ENCODE peak calls at places on chromosomes 4 and X, in six cellular contexts. P is hepatocyte; U is suprapubic skin; V is CD8-positive, alpha-beta memory T cell; R is neural progenitor cell; L is CD8-positive, alpha-beta T cell. G is an unnamed sample. For H3K4me1, the result is how much of the 10 kb centered on the place peaks cover.

GRCh38 chrX:109830704-109831206 is 97.7 kb upstream of the ACSL4 start:
- DNase-seq in R (no peak), P (peak), L (no peak), U (no peak), V (no peak), G (no peak)

GRCh38 chr4:124177647-124178425 is 534.7 kb downstream of the ANKRD50 start:
- DNase-seq in V (no peak), P (no peak), L (no peak), U (no peak), R (no peak), G (no peak)

GRCh38 chr4:107619065-107619464 is 101.0 kb downstream of the PAPSS1 start:
- DNase-seq in P (peak), V (no peak), R (no peak), U (no peak), L (no peak), G (no peak)

GRCh38 chrX:72247206-72247944 is 8.5 kb upstream of the ERCC6L start:
- DNase-seq in R (no peak), P (peak), U (no peak), V (no peak), L (no peak), G (no peak)

GRCh38 chr4:81452452-81453011 is 19.2 kb downstream of the RASGEF1B start:
- DNase-seq in P (no peak), V (no peak), L (no peak), U (no peak), R (no peak), G (no peak)

GRCh38 chr4:134665429-134665828 is 463.8 kb upstream of the PABPC4L start:
- DNase-seq in V (no peak), L (no peak), U (no peak), P (no peak), R (no peak), G (no peak)

GRCh38 chr4:152850377-152850776 is 70.6 kb downstream of the ARFIP1 start:
- DNase-seq in R (peak), P (peak), V (no peak), L (peak), U (peak), G (peak)

GRCh38 chr4:134935320-134935719 is 733.7 kb upstream of the PABPC4L start:
- DNase-seq in U (no peak), P (peak), R (peak), L (no peak), V (no peak), G (no peak)

GRCh38 chr4:102620697-102621497 is 119.7 kb downstream of the NFKB1 start:
- DNase-seq in V (no peak), L (no peak), U (no peak), P (peak), R (peak), G (peak)

GRCh38 chrX:9928083-9928482 is 39.1 kb upstream of the CLDN34 start:
- DNase-seq in V (no peak), L (no peak), R (peak), U (no peak), P (no peak), G (no peak)

GRCh38 chr4:77465271-77465670 is 140.3 kb upstream of the CXCL13 start:
- DNase-seq in V (no peak), U (no peak), L (no peak), R (no peak), P (peak), G (peak)

GRCh38 chr4:181959121-181959520 is 284.1 kb upstream of the TENM3 start:
- DNase-seq in P (no peak), R (no peak), U (no peak), V (no peak), L (no peak), G (no peak)

GRCh38 chr4:76547167-76547760 is 112.2 kb downstream of the SHROOM3 start:
- DNase-seq in R (peak), L (no peak), P (no peak), U (no peak), V (no peak), G (no peak)

GRCh38 chr4:85738721-85739120 is 263.8 kb downstream of the ARHGAP24 start:
- DNase-seq in P (no peak), L (no peak), U (no peak), V (no peak), R (no peak), G (no peak)

GRCh38 chrX:131441033-131441432 is 102.8 kb upstream of the OR13H1 start:
- DNase-seq in L (no peak), V (no peak), P (peak), R (no peak), U (no peak), G (no peak)

GRCh38 chr4:7771056-7771455 is 168.6 kb downstream of the AFAP1 start:
- DNase-seq in L (peak), P (no peak), R (no peak), U (peak), V (no peak), G (no peak)

GRCh38 chr4:106529348-106530033 is 160.9 kb upstream of the GIMD1 start:
- DNase-seq in V (no peak), L (no peak), U (no peak), R (no peak), P (no peak), G (no peak)

GRCh38 chrX:150765237-150765636 is 72.0 kb downstream of the MTMR1 start:
- DNase-seq in P (no peak), R (no peak), L (no peak), U (no peak), V (no peak), G (no peak)

GRCh38 chr4:98383431-98384106 is 122.4 kb downstream of the RAP1GDS1 start:
- DNase-seq in R (no peak), L (no peak), V (no peak), U (no peak), P (no peak), G (no peak)

GRCh38 chr4:38687571-38688011 is 23.6 kb downstream of the KLF3 start:
- DNase-seq in P (no peak), V (no peak), R (no peak), L (no peak), U (no peak), G (no peak)

GRCh38 chrX:133586443-133586842 is 171.2 kb upstream of the GPC4 start:
- DNase-seq in P (no peak), U (no peak), L (no peak), V (no peak), R (no peak), G (no peak)

GRCh38 chrX:29397506-29397905 is 810.3 kb downstream of the IL1RAPL1 start:
- DNase-seq in R (no peak), V (no peak), P (no peak), L (no peak), U (no peak), G (no peak)

GRCh38 chrX:119127643-119128042 is at the start of gene KIAA1210:
- DNase-seq in U (no peak), V (no peak), P (no peak), L (no peak), R (no peak), G (no peak)

GRCh38 chr4:168731006-168731636 is 234.3 kb downstream of the PALLD start:
- DNase-seq in L (no peak), P (no peak), R (no peak), U (no peak), V (no peak), G (no peak)

GRCh38 chrX:49120104-49120503 is 3.4 kb downstream of the GPKOW start:
- DNase-seq in L (no peak), U (no peak), P (no peak), V (no peak), R (no peak), G (no peak)

GRCh38 chr4:167966161-167966560 is 126.2 kb upstream of the ANXA10 start:
- DNase-seq in L (no peak), U (no peak), V (no peak), P (no peak), R (no peak), G (no peak)

GRCh38 chr4:68445111-68445510 is 2.2 kb upstream of the TMPRSS11E start:
- DNase-seq in U (no peak), V (no peak), L (no peak), R (no peak), P (no peak), G (no peak)

GRCh38 chr4:145881991-145882390 is 56.6 kb downstream of the ZNF827 start:
- DNase-seq in R (no peak), L (no peak), U (peak), V (no peak), P (peak), G (peak)

GRCh38 chr4:152032722-152033131 is 271.9 kb upstream of the GATB start:
- DNase-seq in V (no peak), P (peak), L (no peak), R (no peak), U (no peak), G (no peak)

GRCh38 chrX:84710611-84711010 is 208.4 kb upstream of the HDX start:
- DNase-seq in U (no peak), L (no peak), V (no peak), P (no peak), R (peak), G (no peak)

GRCh38 chr4:121307441-121308327 is 73.1 kb downstream of the QRFPR start:
- DNase-seq in P (peak), L (peak), V (peak), U (no peak), R (peak), G (no peak)

GRCh38 chr4:123856689-123857545 is 460.3 kb downstream of the SPRY1 start:
- DNase-seq in P (peak), L (no peak), U (no peak), R (peak), V (no peak), G (no peak)

GRCh38 chrX:44071070-44071645 is 98.0 kb upstream of the NDP start:
- DNase-seq in L (no peak), V (no peak), U (no peak), R (no peak), P (no peak), G (no peak)

GRCh38 chr4:79429113-79430034 is 21.3 kb upstream of the GK2 start:
- DNase-seq in U (no peak), P (no peak), R (no peak), L (no peak), V (no peak), G (no peak)

GRCh38 chrX:131394384-131394783 is 105.3 kb upstream of the IGSF1 start:
- DNase-seq in P (no peak), V (no peak), L (no peak), U (no peak), R (no peak), G (no peak)

GRCh38 chrX:125203737-125204578 is 115.7 kb upstream of the TEX13C start:
- DNase-seq in L (no peak), V (no peak), U (peak), R (peak), P (peak), G (no peak)

GRCh38 chrX:118156953-118157608 is 40.5 kb upstream of the KLHL13 start:
- DNase-seq in R (no peak), P (no peak), L (no peak), V (no peak), U (no peak), G (no peak)

GRCh38 chrX:153983321-153983729 is 10.8 kb downstream of the TMEM187 start:
- DNase-seq in V (no peak), R (no peak), P (no peak), U (no peak), L (no peak), G (no peak)

DNA sequence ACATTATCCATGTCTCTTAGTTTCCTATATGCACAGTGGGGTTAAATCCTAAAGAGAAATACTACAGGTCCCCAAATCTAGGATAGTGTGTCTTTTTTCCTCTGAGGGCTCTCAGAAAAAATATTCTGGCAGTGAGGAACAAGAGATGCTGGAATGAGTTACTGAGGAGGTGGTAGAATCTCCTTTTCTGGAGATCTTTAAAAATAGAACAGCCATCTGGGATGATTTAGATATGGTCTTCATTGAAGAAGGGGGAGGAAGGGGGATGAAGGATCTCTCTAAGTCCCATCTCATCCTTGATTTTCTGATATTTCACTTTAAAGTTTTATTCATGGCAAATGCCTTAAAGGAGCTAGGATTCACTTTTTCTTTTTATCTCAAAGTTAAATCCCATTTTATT is 235.0 kb downstream of the MAML3 start:
- DNase-seq in U (no peak), L (no peak), R (no peak), P (no peak), V (no peak), G (no peak)
- H3K4me1 ChIP-seq in U (half or more), L (under half), R (under half), P (under half), V (under half), G (under half)

GRCh38 chr4:40288547-40288946 is 46.6 kb upstream of the CHRNA9 start:
- DNase-seq in U (no peak), P (no peak), R (no peak), V (no peak), L (no peak), G (no peak)
- H3K4me1 ChIP-seq in U (under half), P (under half), R (under half), V (half or more), L (half or more), G (under half)

GRCh38 chr4:147830102-147830463 is 98.2 kb downstream of the ARHGAP10 start:
- DNase-seq in V (no peak), U (no peak), P (no peak), R (peak), L (no peak), G (no peak)
- H3K4me1 ChIP-seq in V (under half), U (half or more), P (under half), R (under half), L (under half), G (under half)

GRCh38 chr4:73707269-73707875 is 33.0 kb upstream of the CXCL8 start:
- DNase-seq in R (no peak), L (no peak), V (no peak), P (no peak), U (no peak), G (no peak)
- H3K4me1 ChIP-seq in R (under half), L (under half), V (under half), P (under half), U (under half), G (under half)

DNA sequence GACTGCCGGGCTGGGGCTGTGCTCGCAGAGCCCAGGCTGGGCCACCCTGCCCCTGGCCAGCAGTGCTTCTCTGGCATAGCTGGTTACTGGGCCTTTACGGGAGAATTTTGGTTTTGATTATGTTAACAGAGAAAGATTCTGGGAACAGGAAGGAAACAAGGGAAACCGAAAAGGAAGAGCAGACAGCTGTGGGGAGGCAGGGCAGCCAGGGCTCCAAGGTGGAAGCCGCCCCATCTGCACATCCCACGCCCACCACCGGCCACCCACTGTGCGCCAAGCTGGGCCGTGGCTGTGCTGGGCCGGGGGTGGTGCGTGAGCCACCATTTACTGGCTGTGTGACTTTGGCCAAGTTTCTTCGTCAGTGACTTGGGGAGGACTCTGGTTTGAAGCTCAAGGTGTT is 20.1 kb downstream of the SH3BP2 start:
- DNase-seq in U (no peak), P (no peak), L (no peak), V (no peak), R (no peak), G (no peak)
- H3K4me1 ChIP-seq in U (half or more), P (under half), L (half or more), V (half or more), R (under half), G (under half)

DNA sequence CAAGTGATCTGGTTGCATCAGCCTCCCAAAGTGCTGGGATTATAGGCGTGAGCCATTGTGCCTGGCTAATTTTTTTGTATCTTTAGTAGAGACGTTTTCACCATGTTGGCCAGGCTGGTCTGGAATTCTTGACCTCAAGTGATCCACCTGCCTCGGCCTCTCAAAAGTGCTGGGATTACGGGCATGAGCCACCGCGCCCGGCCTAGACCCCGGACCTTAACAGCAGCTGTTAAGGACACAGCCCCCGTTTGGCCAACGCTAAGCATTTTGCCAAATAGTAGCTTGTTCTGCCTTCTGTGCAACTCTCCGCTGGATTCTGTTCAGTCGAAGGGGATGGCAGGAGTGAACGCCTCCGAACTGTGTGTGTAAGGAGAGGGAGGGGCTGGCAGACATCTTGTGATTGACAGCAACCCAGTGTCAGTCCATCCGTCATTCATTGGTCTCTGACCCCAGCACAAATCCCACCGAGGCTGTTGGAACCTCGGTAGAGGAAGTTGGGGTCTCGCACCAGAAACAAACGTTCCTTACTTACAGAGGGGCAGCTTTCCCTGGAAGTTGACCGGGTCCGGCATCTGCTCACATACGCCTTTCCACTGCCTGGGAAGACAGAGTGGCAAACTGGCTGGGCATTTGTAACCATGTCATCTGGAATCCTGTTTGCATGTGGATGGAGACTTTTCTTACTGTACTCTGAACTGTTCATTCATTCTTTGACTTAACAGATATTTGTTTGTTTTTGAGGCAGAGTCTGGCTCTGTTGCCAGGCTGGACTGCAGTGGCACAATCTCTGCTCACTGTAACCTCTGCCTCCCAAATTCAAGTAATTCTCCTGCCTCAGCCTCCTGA is 69.4 kb downstream of the TRAPPC11 start:
- DNase-seq in V (no peak), U (no peak), P (no peak), L (no peak), R (no peak), G (no peak)
- H3K4me1 ChIP-seq in V (under half), U (under half), P (under half), L (under half), R (under half), G (under half)

GRCh38 chrX:107741318-107741813 is 34.2 kb downstream of the TSC22D3 start:
- DNase-seq in P (no peak), L (no peak), R (no peak), V (no peak), U (peak), G (no peak)

GRCh38 chrX:107742754-107743191 is 32.8 kb downstream of the TSC22D3 start:
- DNase-seq in U (no peak), L (no peak), P (no peak), V (no peak), R (no peak), G (no peak)

GRCh38 chrX:107747596-107748161 is 27.9 kb downstream of the TSC22D3 start:
- DNase-seq in R (peak), L (no peak), U (no peak), V (no peak), P (peak), G (no peak)

GRCh38 chrX:107744868-107745267 is 30.7 kb downstream of the TSC22D3 start:
- DNase-seq in R (no peak), L (no peak), P (no peak), V (no peak), U (no peak), G (no peak)

GRCh38 chrX:107743995-107744394 is 31.6 kb downstream of the TSC22D3 start:
- DNase-seq in V (no peak), U (no peak), R (no peak), P (no peak), L (no peak), G (no peak)
- H3K4me1 ChIP-seq in V (under half), U (half or more), R (under half), P (half or more), L (under half), G (under half)

DNA sequence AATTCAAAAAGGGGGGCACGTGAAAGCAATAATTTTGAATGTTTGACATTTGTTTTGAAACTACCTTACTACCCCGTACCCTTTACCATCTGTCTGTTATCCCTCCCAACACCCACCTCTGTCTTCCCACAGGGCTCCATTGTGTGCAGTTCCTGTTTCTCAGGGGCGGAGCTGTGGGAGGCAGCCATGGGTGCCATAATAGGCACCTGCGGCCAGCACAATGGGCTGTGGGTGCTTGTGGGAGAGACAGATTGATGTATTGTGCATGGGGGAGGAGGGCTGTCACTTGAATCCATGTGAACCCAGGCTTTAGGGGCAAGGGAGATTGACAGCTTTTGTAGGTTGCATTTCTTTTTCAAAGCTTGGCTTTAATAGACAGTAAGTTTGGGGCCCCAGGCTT is 122.5 kb upstream of the CXorf66 start:
- DNase-seq in V (no peak), L (no peak), U (no peak), R (peak), P (no peak), G (no peak)
- H3K4me1 ChIP-seq in V (under half), L (under half), U (under half), R (under half), P (under half), G (under half)